ENCODE peak calls at places on chromosomes 16 and 17, in six cellular contexts. X is neural crest cell, T is adrenal gland, L is GM23338, I is cardiac muscle cell, M is astrocyte of the cerebellum. U is an unnamed sample.

GRCh38 chr17:9937901-9938300 is 32.8 kb upstream of the RCVRN start:
- DNase-seq in M (peak), X (no peak), I (no peak), L (no peak), T (no peak), U (no peak)

GRCh38 chr17:1931759-1932579 is 93.2 kb downstream of the RTN4RL1 start:
- DNase-seq in M (peak), L (peak), I (peak), T (no peak), X (no peak), U (peak)

GRCh38 chr17:8419305-8419704 is 16.4 kb upstream of the NDEL1 start:
- DNase-seq in X (no peak), M (no peak), T (no peak), I (no peak), L (no peak), U (no peak)

GRCh38 chr17:66493283-66494019 is 191.0 kb downstream of the PRKCA start:
- DNase-seq in X (no peak), T (no peak), I (peak), L (no peak), M (no peak), U (no peak)

GRCh38 chr16:3513892-3514600 is 13.2 kb downstream of the CLUAP1 start:
- DNase-seq in T (no peak), M (no peak), L (no peak), X (no peak), I (no peak), U (no peak)

GRCh38 chr17:16973760-16974540 is 2.0 kb upstream of the TNFRSF13B start:
- DNase-seq in T (no peak), X (no peak), L (no peak), M (no peak), I (no peak), U (no peak)

GRCh38 chr17:31548709-31549108 is 157.2 kb downstream of the RAB11FIP4 start:
- DNase-seq in L (no peak), T (no peak), M (no peak), I (no peak), X (no peak), U (no peak)

GRCh38 chr16:81796585-81797346 is 17.7 kb downstream of the PLCG2 start:
- DNase-seq in T (no peak), L (no peak), M (no peak), X (no peak), I (no peak), U (no peak)

GRCh38 chr17:82787081-82787848 is 35.4 kb downstream of the TBCD start:
- DNase-seq in M (peak), X (no peak), T (no peak), I (no peak), L (no peak), U (no peak)

GRCh38 chr16:17555176-17555575 is 84.4 kb upstream of the XYLT1 start:
- DNase-seq in T (no peak), X (no peak), I (no peak), M (peak), L (no peak), U (no peak)

DNA sequence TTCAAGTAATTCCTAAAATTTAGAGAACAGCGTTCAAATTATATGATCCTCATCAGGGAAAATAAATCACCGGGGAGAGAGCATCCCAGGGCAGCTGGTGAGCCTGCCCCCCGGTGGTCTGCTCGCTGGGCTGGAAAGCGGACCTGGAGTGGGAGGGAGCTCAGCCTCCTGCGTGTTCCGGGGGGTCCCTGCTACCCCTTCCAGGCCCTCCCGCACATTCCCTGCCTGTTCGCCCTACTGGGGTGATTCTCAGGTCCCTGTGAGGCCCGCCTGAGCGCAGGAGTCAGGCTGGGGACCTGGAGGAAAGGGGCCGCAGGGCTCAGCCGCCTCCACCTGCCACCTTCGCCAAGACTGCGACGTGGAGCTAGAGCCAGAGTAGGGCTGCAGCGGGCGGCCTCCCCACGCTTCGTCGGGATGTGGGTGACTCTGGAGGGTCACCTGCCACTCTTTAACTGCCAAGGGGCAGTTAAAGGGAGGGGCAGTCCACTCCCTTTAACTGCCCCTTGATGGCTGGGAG is 28.8 kb downstream of the SLC7A5 start:
- DNase-seq in M (no peak), X (no peak), T (no peak), L (no peak), I (no peak), U (no peak)
- TF ChIP-seq CTCF in M (no peak), X (no peak), T (no peak), L (peak), I (no peak), U (no peak)

GRCh38 chr17:40614431-40615294 is 33.0 kb downstream of the SMARCE1 start:
- DNase-seq in I (no peak), M (no peak), T (no peak), X (no peak), L (no peak), U (no peak)

GRCh38 chr17:40615989-40616476 is 31.6 kb downstream of the SMARCE1 start:
- DNase-seq in X (no peak), M (no peak), I (no peak), T (no peak), L (no peak), U (no peak)

GRCh38 chr17:40613755-40614154 is 33.9 kb downstream of the SMARCE1 start:
- DNase-seq in L (no peak), M (no peak), X (no peak), I (no peak), T (no peak), U (no peak)

GRCh38 chr17:40616592-40616991 is 31.0 kb downstream of the SMARCE1 start:
- DNase-seq in T (no peak), L (no peak), X (no peak), I (no peak), M (no peak), U (no peak)

DNA sequence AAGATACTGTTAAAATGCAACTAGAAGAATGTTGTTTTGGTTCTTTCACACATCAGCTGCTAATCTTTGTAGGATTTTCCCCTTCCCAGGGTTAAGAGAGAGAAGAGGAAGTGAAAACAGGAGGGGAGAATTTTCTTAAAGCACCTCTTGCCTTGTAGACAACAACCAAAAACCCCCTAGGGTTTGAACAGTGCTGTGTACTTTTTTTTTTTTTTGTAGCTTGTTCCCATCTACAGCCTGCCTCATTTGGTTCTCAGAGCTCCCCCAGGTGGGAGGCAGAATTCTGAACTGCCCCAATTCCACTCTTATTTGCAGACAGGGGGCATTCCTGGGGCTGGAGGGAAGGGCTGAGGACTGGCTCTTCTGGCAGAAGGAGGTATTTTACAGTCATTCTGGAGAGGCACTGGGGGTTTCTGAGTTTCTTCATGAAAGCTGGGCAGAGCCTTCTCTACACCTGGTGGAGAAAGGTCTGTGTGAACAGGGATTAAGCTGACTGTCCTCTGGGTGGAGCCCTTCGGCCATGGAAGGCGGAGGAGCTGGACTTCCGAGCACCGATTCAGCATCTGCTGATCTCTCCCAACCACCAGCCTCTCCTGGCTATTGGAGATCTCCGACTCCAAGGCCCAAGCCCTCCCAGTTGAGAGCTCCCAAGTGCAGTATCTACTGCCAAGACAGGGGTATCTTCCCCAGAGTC is 32.2 kb downstream of the SMARCE1 start:
- DNase-seq in I (peak), T (peak), L (peak), M (peak), X (no peak), U (peak)
- TF ChIP-seq CTCF in I (peak), T (no peak), L (peak), M (peak), X (peak), U (peak)

GRCh38 chr16:27475561-27475960 is 73.6 kb downstream of the IL21R start:
- DNase-seq in M (peak), X (no peak), T (no peak), L (no peak), I (peak), U (no peak)

GRCh38 chr16:27473101-27473900 is 71.3 kb downstream of the IL21R start:
- DNase-seq in T (no peak), I (no peak), M (no peak), L (no peak), X (no peak), U (no peak)

GRCh38 chr16:27474921-27475320 is 72.9 kb downstream of the IL21R start:
- DNase-seq in X (no peak), M (no peak), L (no peak), I (no peak), T (no peak), U (no peak)

GRCh38 chr16:27474041-27474440 is 72.1 kb downstream of the IL21R start:
- DNase-seq in T (no peak), I (no peak), X (no peak), L (no peak), M (no peak), U (no peak)

GRCh38 chr16:27476240-27476639 is 73.5 kb downstream of the GTF3C1 start:
- DNase-seq in T (no peak), X (no peak), M (no peak), L (no peak), I (no peak), U (no peak)
- TF ChIP-seq CTCF in T (no peak), X (no peak), M (no peak), L (no peak), I (no peak), U (no peak)

DNA sequence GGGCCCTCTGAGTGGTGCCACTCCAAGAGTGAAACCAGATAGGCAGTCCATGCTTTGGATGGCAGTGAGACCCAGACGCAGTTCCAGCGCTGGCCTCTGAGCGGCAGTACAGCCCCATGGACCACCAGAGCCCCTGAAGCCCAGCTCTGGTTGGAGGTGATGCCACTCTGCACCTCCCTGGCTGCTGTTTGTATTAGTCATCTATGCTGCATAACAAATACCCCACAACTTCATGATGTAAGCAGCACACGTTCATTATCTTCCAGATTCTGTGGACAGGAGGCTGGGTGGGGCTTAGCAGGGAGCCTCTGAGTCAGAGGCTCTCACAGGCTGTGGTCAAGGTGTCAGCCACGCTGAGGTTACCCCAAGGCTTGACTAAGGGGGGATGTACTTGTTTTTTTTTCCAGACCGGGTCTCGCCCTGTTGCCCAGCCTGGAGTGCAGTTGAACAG is 5.1 kb upstream of the NME4 start:
- DNase-seq in L (peak), I (peak), X (peak), M (peak), T (no peak), U (no peak)
- TF ChIP-seq CTCF in L (peak), I (peak), X (peak), M (peak), T (peak), U (peak)

DNA sequence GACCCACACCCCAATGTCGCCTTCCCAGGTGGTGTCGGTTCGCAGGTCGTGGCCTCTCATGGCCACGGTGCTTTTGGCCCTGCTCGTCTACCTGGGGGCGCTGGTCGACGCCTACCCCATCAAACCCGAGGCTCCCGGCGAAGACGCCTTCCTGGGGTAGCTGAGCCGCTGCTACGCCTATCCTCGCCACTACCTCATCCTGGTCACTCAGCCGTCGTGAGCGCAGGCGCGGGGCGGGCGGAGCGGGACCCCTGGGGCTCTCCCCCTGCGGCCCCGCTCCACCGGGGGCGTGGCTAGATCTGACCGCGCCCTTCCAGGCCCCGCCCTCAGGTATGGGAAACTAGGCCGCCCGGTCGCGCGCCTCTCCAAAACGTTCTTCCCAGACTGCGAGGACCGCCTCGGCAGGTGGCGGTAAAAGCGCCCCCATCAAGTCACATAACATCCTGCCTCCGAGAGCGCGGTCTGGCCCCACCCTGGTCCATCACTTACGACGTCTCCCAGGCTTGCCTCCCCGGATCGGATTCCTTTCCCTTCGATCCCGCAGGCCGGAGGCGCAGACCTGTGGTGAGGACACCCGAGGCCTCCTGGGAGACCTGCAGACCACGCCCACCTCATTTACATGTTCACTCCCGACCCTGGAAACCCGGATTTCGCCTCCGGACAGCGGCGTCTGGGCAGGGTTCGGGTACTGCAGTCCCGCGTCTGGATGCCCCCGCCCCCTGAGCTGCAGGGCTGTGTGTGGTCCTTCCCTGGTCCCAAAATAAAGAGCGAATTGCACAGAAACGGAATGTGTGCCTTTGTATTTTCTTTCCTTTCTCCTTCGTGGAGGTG is 91.5 kb upstream of the TMEM97 start:
- DNase-seq in X (peak), T (peak), I (peak), M (no peak), L (peak), U (peak)
- TF ChIP-seq CTCF in X (no peak), T (peak), I (no peak), M (peak), L (no peak), U (no peak)

DNA sequence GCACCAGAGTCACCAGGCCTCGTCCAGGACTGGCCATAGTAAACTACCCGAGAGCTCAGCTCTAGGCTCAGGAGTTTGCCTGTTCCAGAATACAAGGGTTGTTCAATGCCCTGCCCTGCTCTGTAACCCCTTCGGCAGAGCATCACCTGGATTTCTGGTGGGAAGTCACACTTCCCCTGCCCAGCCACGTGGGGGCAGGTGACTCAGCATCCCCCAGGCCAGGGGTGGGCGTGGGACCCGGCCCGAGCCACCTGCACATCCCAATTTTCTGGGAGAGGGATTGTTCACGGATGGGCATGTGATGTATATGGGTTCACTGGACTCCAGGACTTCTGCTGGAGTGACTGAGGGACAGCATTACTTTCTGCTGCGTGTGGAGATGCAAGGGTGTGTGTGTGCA is 25.8 kb downstream of the COX4I1 start:
- DNase-seq in I (no peak), X (no peak), T (no peak), L (peak), M (no peak), U (no peak)
- TF ChIP-seq CTCF in I (no peak), X (no peak), T (no peak), L (peak), M (no peak), U (no peak)

GRCh38 chr17:28725166-28725659 is 820 bp downstream of the TLCD1 start:
- DNase-seq in I (peak), X (no peak), M (no peak), T (no peak), L (peak), U (no peak)
- TF ChIP-seq CTCF in I (no peak), X (peak), M (no peak), T (no peak), L (no peak), U (no peak)

DNA sequence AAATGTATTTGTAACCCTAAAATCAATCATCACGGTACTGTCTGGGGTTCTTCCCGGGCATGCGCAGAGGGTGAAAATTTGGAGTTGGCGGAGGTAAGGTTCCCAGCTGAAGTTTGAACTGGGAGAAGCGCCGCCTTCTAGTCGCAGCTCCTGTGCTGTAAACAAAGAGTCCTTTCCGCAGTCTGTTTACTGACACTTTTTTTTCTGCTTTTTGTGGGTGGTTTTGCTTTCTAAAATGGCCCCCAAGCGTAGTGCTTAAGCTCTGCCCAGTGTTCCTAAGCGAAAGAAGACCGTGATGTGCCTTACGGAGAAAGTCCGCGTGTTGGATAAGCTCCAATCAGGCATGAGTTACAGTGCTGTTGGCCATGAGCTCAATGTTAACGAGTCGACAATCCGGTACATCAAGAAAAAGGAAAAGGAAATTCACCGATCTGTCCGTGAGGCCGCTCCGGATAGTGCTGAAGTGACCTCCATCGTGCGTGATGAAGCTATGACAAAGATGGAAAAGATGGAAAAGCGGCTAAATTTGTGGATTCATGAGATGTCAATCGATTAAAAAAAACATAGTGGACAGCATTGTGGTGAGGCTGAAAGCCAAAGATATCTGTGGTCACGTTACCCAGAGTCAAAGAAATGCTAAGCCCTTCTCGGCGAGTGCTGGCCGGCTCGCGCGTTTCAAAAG is 570 bp upstream of the CFDP1 start:
- DNase-seq in L (peak), M (peak), T (peak), I (peak), X (peak), U (peak)
- TF ChIP-seq CTCF in L (no peak), M (no peak), T (no peak), I (no peak), X (no peak), U (no peak)

GRCh38 chr16:24834459-24835335 is 11.1 kb upstream of the SLC5A11 start:
- DNase-seq in X (no peak), T (no peak), I (peak), M (peak), L (peak), U (no peak)

GRCh38 chr16:24839347-24839972 is 6.3 kb upstream of the SLC5A11 start:
- DNase-seq in M (no peak), T (no peak), X (no peak), L (no peak), I (no peak), U (no peak)

GRCh38 chr16:24836836-24837235 is 8.9 kb upstream of the SLC5A11 start:
- DNase-seq in I (no peak), X (no peak), M (no peak), T (no peak), L (no peak), U (no peak)

GRCh38 chr16:24838554-24839266 is 7.1 kb upstream of the SLC5A11 start:
- DNase-seq in T (no peak), X (no peak), I (peak), L (no peak), M (peak), U (no peak)

GRCh38 chr16:24837969-24838368 is 7.8 kb upstream of the SLC5A11 start:
- DNase-seq in X (no peak), M (no peak), I (no peak), T (no peak), L (no peak), U (no peak)
- TF ChIP-seq CTCF in X (no peak), M (no peak), I (no peak), T (no peak), L (no peak), U (no peak)

DNA sequence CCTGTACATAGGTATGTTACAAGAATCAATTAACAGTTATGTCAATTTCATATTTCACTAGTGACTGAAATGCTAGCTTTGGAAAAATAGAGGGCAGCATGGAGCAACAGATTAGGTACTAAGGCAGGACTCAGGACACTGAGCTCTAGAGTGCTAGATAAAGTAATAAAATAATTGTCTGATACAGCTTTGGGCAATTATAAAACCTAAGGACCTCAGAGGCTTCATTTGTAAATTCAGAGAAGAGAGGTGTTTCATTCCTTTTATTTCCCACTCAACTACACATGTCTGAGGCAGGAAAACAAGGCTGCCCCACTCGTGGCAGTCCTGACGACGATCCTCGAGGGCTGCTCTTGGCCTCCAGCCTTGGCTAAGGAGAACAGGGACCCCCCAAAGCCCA is 81.5 kb downstream of the CA4 start:
- DNase-seq in X (no peak), L (peak), T (no peak), M (peak), I (peak), U (no peak)
- TF ChIP-seq CTCF in X (peak), L (peak), T (peak), M (peak), I (peak), U (peak)